ENCODE peak calls at places on chromosomes 5 and 9, in ten cellular contexts. One of them, this sample, is unnamed.

GRCh38 chr5:157506981-157507780 is 47.2 kb downstream of the NIPAL4 start:
- DNase-seq in sigmoid colon: no peak
- DNase-seq in PC-9: no peak
- DNase-seq in fibroblast of lung: peak; percentile 45
- DNase-seq in body of pancreas: no peak
- DNase-seq in heart left ventricle: no peak
- DNase-seq in lower lobe of right lung: no peak
- DNase-seq in mesendoderm: no peak
- DNase-seq in prostate gland: no peak
- DNase-seq in heart right ventricle: peak; percentile 30
- DNase-seq in this sample: peak; percentile 79

GRCh38 chr9:136956604-136957003 is 4.5 kb downstream of the LCN12 start:
- DNase-seq in body of pancreas: no peak
- DNase-seq in PC-9: no peak
- DNase-seq in mesendoderm: no peak
- DNase-seq in sigmoid colon: no peak
- DNase-seq in heart right ventricle: no peak
- DNase-seq in lower lobe of right lung: no peak
- DNase-seq in heart left ventricle: no peak
- DNase-seq in prostate gland: no peak
- DNase-seq in fibroblast of lung: no peak
- DNase-seq in this sample: no peak

GRCh38 chr9:111316796-111317195 is 13.2 kb downstream of the OR2K2 start:
- DNase-seq in sigmoid colon: no peak
- DNase-seq in lower lobe of right lung: no peak
- DNase-seq in heart left ventricle: no peak
- DNase-seq in heart right ventricle: no peak
- DNase-seq in prostate gland: no peak
- DNase-seq in body of pancreas: no peak
- DNase-seq in PC-9: no peak
- DNase-seq in fibroblast of lung: no peak
- DNase-seq in mesendoderm: no peak
- DNase-seq in this sample: no peak

GRCh38 chr9:17578911-17579793 is at the start of gene SH3GL2:
- DNase-seq in body of pancreas: peak; percentile 45
- DNase-seq in PC-9: no peak
- DNase-seq in heart right ventricle: no peak
- DNase-seq in mesendoderm: peak; percentile 82
- DNase-seq in lower lobe of right lung: peak; percentile 73
- DNase-seq in fibroblast of lung: peak; percentile 28
- DNase-seq in prostate gland: peak; percentile 36
- DNase-seq in sigmoid colon: no peak
- DNase-seq in heart left ventricle: peak; percentile 40
- DNase-seq in this sample: peak; percentile 43

GRCh38 chr9:20472646-20473045 is 149.7 kb downstream of the MLLT3 start:
- DNase-seq in heart right ventricle: no peak
- DNase-seq in prostate gland: no peak
- DNase-seq in mesendoderm: no peak
- DNase-seq in PC-9: no peak
- DNase-seq in sigmoid colon: no peak
- DNase-seq in fibroblast of lung: peak; percentile 9
- DNase-seq in lower lobe of right lung: no peak
- DNase-seq in body of pancreas: no peak
- DNase-seq in heart left ventricle: no peak
- DNase-seq in this sample: no peak

GRCh38 chr9:35705836-35706430 is 16.2 kb upstream of the TPM2 start:
- DNase-seq in mesendoderm: no peak
- DNase-seq in body of pancreas: no peak
- DNase-seq in prostate gland: no peak
- DNase-seq in PC-9: no peak
- DNase-seq in heart left ventricle: no peak
- DNase-seq in sigmoid colon: no peak
- DNase-seq in fibroblast of lung: no peak
- DNase-seq in lower lobe of right lung: no peak
- DNase-seq in heart right ventricle: no peak
- DNase-seq in this sample: no peak

GRCh38 chr9:115204827-115205506 is 87.0 kb upstream of the TNC start:
- DNase-seq in prostate gland: no peak
- DNase-seq in mesendoderm: no peak
- DNase-seq in PC-9: peak; percentile 84
- DNase-seq in lower lobe of right lung: no peak
- DNase-seq in fibroblast of lung: peak; percentile 97
- DNase-seq in heart left ventricle: no peak
- DNase-seq in heart right ventricle: no peak
- DNase-seq in sigmoid colon: no peak
- DNase-seq in body of pancreas: no peak
- DNase-seq in this sample: no peak

GRCh38 chr5:163533229-163533628 is 27.8 kb downstream of the MAT2B start:
- DNase-seq in body of pancreas: no peak
- DNase-seq in lower lobe of right lung: no peak
- DNase-seq in heart right ventricle: no peak
- DNase-seq in heart left ventricle: no peak
- DNase-seq in PC-9: no peak
- DNase-seq in mesendoderm: peak; percentile 42
- DNase-seq in sigmoid colon: no peak
- DNase-seq in prostate gland: no peak
- DNase-seq in fibroblast of lung: no peak
- DNase-seq in this sample: no peak

GRCh38 chr5:56270058-56270457 is 36.9 kb upstream of the ANKRD55 start:
- DNase-seq in PC-9: no peak
- DNase-seq in lower lobe of right lung: no peak
- DNase-seq in heart left ventricle: no peak
- DNase-seq in fibroblast of lung: no peak
- DNase-seq in heart right ventricle: no peak
- DNase-seq in sigmoid colon: no peak
- DNase-seq in mesendoderm: peak; percentile 19
- DNase-seq in prostate gland: no peak
- DNase-seq in body of pancreas: no peak
- DNase-seq in this sample: no peak

GRCh38 chr5:56272765-56273164 is 39.6 kb upstream of the ANKRD55 start:
- DNase-seq in lower lobe of right lung: no peak
- DNase-seq in heart right ventricle: no peak
- DNase-seq in heart left ventricle: no peak
- DNase-seq in mesendoderm: no peak
- DNase-seq in fibroblast of lung: no peak
- DNase-seq in prostate gland: no peak
- DNase-seq in PC-9: no peak
- DNase-seq in sigmoid colon: no peak
- DNase-seq in body of pancreas: no peak
- DNase-seq in this sample: no peak

GRCh38 chr5:56273376-56274005 is 40.4 kb upstream of the ANKRD55 start:
- DNase-seq in heart right ventricle: no peak
- DNase-seq in sigmoid colon: no peak
- DNase-seq in body of pancreas: no peak
- DNase-seq in heart left ventricle: no peak
- DNase-seq in fibroblast of lung: no peak
- DNase-seq in lower lobe of right lung: no peak
- DNase-seq in PC-9: no peak
- DNase-seq in mesendoderm: no peak
- DNase-seq in prostate gland: no peak
- DNase-seq in this sample: no peak

GRCh38 chr5:56269216-56269927 is 36.2 kb upstream of the ANKRD55 start:
- DNase-seq in heart right ventricle: no peak
- DNase-seq in fibroblast of lung: peak; percentile 37
- DNase-seq in sigmoid colon: no peak
- DNase-seq in heart left ventricle: no peak
- DNase-seq in body of pancreas: no peak
- DNase-seq in mesendoderm: peak; percentile 74
- DNase-seq in lower lobe of right lung: no peak
- DNase-seq in prostate gland: no peak
- DNase-seq in PC-9: peak; percentile 60
- DNase-seq in this sample: peak; percentile 17

DNA sequence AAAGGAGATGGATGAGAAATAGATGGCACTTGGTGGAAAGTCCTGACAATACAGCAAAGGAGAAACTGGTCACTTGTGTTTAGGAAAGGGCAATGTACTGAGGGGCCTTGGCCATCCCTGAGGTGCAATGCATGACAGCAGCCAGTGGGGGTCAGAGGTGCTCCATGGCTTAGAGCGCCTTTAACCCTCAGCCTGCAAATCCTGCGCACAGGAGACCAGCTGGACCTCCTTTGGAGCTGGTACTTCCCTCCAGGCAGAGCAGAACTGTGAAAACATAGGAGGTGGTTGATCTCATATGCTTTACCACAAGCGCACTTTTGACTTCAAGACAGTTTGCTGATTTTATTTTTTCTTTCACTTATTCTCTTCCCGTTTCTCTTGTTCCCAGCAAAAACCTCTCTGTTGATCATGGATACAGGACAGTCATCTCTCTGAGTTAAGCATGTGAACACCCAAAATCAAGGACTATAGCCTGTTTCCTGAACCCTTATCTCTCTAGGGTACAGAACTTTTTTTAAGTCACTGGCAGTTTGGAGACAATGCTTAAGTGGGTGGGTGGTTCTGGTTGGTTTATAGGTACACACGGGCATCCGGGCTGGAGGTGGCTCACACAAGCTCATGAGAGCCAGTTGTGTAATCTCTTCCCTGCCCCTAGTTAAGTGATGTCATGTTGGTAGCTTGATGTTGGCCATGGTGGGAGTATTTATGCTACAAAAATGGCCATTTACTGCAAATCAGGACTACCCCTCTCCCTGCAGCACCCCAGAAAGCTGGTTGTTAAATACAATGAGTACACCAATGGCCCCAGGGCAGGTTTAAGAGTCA is 37.6 kb upstream of the ANKRD55 start:
- DNase-seq in mesendoderm: peak; percentile 89
- DNase-seq in heart right ventricle: peak; percentile 80
- DNase-seq in sigmoid colon: peak; percentile 89
- DNase-seq in lower lobe of right lung: peak; percentile 83
- DNase-seq in heart left ventricle: peak; percentile 84
- DNase-seq in fibroblast of lung: peak; percentile 67
- DNase-seq in body of pancreas: peak; percentile 86
- DNase-seq in prostate gland: peak; percentile 78
- DNase-seq in PC-9: peak; percentile 83
- DNase-seq in this sample: peak; percentile 76
- H3K4me3 ChIP-seq in mesendoderm: no peak overlapping the region
- H3K4me3 ChIP-seq in heart right ventricle: no peak overlapping the region
- H3K4me3 ChIP-seq in sigmoid colon: no peak overlapping the region
- H3K4me3 ChIP-seq in lower lobe of right lung: no peak overlapping the region
- H3K4me3 ChIP-seq in heart left ventricle: no peak overlapping the region
- H3K4me3 ChIP-seq in fibroblast of lung: no peak overlapping the region
- H3K4me3 ChIP-seq in body of pancreas: no peak overlapping the region
- H3K4me3 ChIP-seq in prostate gland: no peak overlapping the region
- H3K4me3 ChIP-seq in PC-9: no peak overlapping the region
- H3K4me3 ChIP-seq in this sample: no peak overlapping the region

GRCh38 chr5:181107699-181108098 is 23.3 kb downstream of the OR2V1 start:
- DNase-seq in prostate gland: no peak
- DNase-seq in PC-9: no peak
- DNase-seq in heart right ventricle: no peak
- DNase-seq in heart left ventricle: no peak
- DNase-seq in fibroblast of lung: no peak
- DNase-seq in lower lobe of right lung: no peak
- DNase-seq in body of pancreas: no peak
- DNase-seq in mesendoderm: no peak
- DNase-seq in sigmoid colon: no peak
- DNase-seq in this sample: no peak
- H3K27me3 ChIP-seq in prostate gland: peaks cover 1% of the 10 kb centered on the region
- H3K27me3 ChIP-seq in PC-9: no peaks in the 10 kb centered on the region
- H3K27me3 ChIP-seq in heart right ventricle: peaks cover 83% of the 10 kb centered on the region
- H3K27me3 ChIP-seq in heart left ventricle: peaks cover 82% of the 10 kb centered on the region
- H3K27me3 ChIP-seq in fibroblast of lung: peaks cover 10% of the 10 kb centered on the region
- H3K27me3 ChIP-seq in lower lobe of right lung: peaks cover 79% of the 10 kb centered on the region
- H3K27me3 ChIP-seq in body of pancreas: no peaks in the 10 kb centered on the region
- H3K27me3 ChIP-seq in mesendoderm: no peaks in the 10 kb centered on the region
- H3K27me3 ChIP-seq in sigmoid colon: peaks cover 89% of the 10 kb centered on the region
- H3K27me3 ChIP-seq in this sample: peaks cover 50% of the 10 kb centered on the region

GRCh38 chr5:119330367-119331183 is 25.2 kb upstream of the TNFAIP8 start:
- DNase-seq in prostate gland: no peak
- DNase-seq in body of pancreas: no peak
- DNase-seq in mesendoderm: peak; percentile 43
- DNase-seq in heart right ventricle: no peak
- DNase-seq in fibroblast of lung: no peak
- DNase-seq in heart left ventricle: no peak
- DNase-seq in lower lobe of right lung: no peak
- DNase-seq in sigmoid colon: no peak
- DNase-seq in PC-9: no peak
- DNase-seq in this sample: no peak
- H3K4me3 ChIP-seq in prostate gland: no peak overlapping the region
- H3K4me3 ChIP-seq in body of pancreas: no peak overlapping the region
- H3K4me3 ChIP-seq in mesendoderm: no peak overlapping the region
- H3K4me3 ChIP-seq in heart right ventricle: no peak overlapping the region
- H3K4me3 ChIP-seq in fibroblast of lung: no peak overlapping the region
- H3K4me3 ChIP-seq in heart left ventricle: no peak overlapping the region
- H3K4me3 ChIP-seq in lower lobe of right lung: no peak overlapping the region
- H3K4me3 ChIP-seq in sigmoid colon: no peak overlapping the region
- H3K4me3 ChIP-seq in PC-9: no peak overlapping the region
- H3K4me3 ChIP-seq in this sample: no peak overlapping the region

GRCh38 chr5:123089971-123090640 is 1.1 kb downstream of the PRDM6 start:
- DNase-seq in prostate gland: no peak
- DNase-seq in heart left ventricle: no peak
- DNase-seq in fibroblast of lung: peak; percentile 25
- DNase-seq in heart right ventricle: peak; percentile 19
- DNase-seq in PC-9: no peak
- DNase-seq in lower lobe of right lung: peak; percentile 57
- DNase-seq in body of pancreas: no peak
- DNase-seq in mesendoderm: peak; percentile 61
- DNase-seq in sigmoid colon: peak; percentile 65
- DNase-seq in this sample: peak; percentile 69

GRCh38 chr5:123091258-123091987 is 2.4 kb downstream of the PRDM6 start:
- DNase-seq in body of pancreas: no peak
- DNase-seq in fibroblast of lung: peak; percentile 16
- DNase-seq in PC-9: no peak
- DNase-seq in mesendoderm: peak; percentile 21
- DNase-seq in prostate gland: no peak
- DNase-seq in heart left ventricle: no peak
- DNase-seq in heart right ventricle: no peak
- DNase-seq in lower lobe of right lung: no peak
- DNase-seq in sigmoid colon: no peak
- DNase-seq in this sample: no peak

GRCh38 chr5:123089572-123089970 is 530 bp downstream of the PRDM6 start:
- DNase-seq in heart left ventricle: no peak
- DNase-seq in prostate gland: no peak
- DNase-seq in PC-9: no peak
- DNase-seq in heart right ventricle: no peak
- DNase-seq in sigmoid colon: peak; percentile 79
- DNase-seq in body of pancreas: no peak
- DNase-seq in lower lobe of right lung: no peak
- DNase-seq in mesendoderm: peak; percentile 71
- DNase-seq in fibroblast of lung: peak; percentile 34
- DNase-seq in this sample: peak; percentile 65

GRCh38 chr5:123091988-123092583 is 3.0 kb downstream of the PRDM6 start:
- DNase-seq in prostate gland: no peak
- DNase-seq in PC-9: no peak
- DNase-seq in body of pancreas: no peak
- DNase-seq in mesendoderm: no peak
- DNase-seq in heart right ventricle: no peak
- DNase-seq in sigmoid colon: no peak
- DNase-seq in fibroblast of lung: peak; percentile 10
- DNase-seq in heart left ventricle: no peak
- DNase-seq in lower lobe of right lung: no peak
- DNase-seq in this sample: no peak

DNA sequence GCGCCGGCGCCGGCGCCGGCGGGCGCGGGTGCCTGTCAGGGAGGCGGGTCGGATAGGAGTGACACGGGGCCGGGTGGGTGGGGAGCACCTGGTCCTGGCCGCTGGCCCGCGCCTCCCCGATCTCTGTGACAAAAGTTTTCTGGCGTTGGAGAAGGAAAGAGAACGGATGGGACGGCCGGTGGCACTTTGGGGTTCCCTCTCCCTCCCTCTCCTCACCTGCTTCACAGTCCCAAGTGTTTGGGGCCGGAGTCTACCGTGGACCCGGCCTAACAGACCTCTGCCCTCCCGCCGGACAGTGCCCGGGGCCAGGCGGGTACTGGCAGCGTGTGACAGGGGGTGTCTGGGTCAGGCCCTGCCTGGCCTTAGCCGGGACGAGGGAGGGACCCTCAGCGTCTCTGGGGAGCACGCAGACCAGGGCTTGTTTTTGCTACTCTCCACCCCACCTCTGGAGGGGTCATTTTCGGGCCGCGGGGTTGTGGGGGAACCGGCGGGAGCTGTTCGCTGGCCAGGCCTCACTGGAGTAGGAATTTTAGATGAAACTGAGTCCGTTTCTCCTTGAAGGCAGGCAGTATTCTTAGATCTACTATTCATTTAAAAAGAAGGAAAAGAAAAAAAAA is 1.7 kb downstream of the PRDM6 start:
- DNase-seq in lower lobe of right lung: no peak
- DNase-seq in mesendoderm: peak; percentile 47
- DNase-seq in sigmoid colon: no peak
- DNase-seq in PC-9: no peak
- DNase-seq in body of pancreas: no peak
- DNase-seq in heart right ventricle: no peak
- DNase-seq in heart left ventricle: no peak
- DNase-seq in prostate gland: no peak
- DNase-seq in fibroblast of lung: no peak
- DNase-seq in this sample: no peak
- H3K27me3 ChIP-seq in lower lobe of right lung: peaks cover 96% of the 10 kb centered on the region
- H3K27me3 ChIP-seq in mesendoderm: peaks cover 53% of the 10 kb centered on the region
- H3K27me3 ChIP-seq in sigmoid colon: peaks cover 61% of the 10 kb centered on the region
- H3K27me3 ChIP-seq in PC-9: no peaks in the 10 kb centered on the region
- H3K27me3 ChIP-seq in body of pancreas: no peaks in the 10 kb centered on the region
- H3K27me3 ChIP-seq in heart right ventricle: peaks cover 98% of the 10 kb centered on the region
- H3K27me3 ChIP-seq in heart left ventricle: peaks cover 91% of the 10 kb centered on the region
- H3K27me3 ChIP-seq in prostate gland: peaks cover 54% of the 10 kb centered on the region
- H3K27me3 ChIP-seq in fibroblast of lung: no peaks in the 10 kb centered on the region
- H3K27me3 ChIP-seq in this sample: peaks cover 62% of the 10 kb centered on the region